ENCODE peak calls at places on chromosomes 6 and 20, in nine cellular contexts. Q is ovary, K is stomach, H is heart left ventricle, N is H54, F is tibial nerve, G is uterus, C is IMR-90, E is A549. R is an unnamed sample.

GRCh38 chr6:3616565-3617176 is 134.8 kb downstream of the PXDC1 start:
- DNase-seq in Q (no peak), E (no peak), G (no peak), F (no peak), H (no peak), C (no peak), K (no peak), N (no peak), R (no peak)

GRCh38 chr6:84773431-84774173 is 9.2 kb upstream of the TBX18 start:
- DNase-seq in H (peak), E (peak), C (no peak), K (no peak), Q (no peak), G (no peak), N (no peak), F (peak), R (no peak)

GRCh38 chr6:24004062-24004461 is 122.0 kb upstream of the NRSN1 start:
- DNase-seq in F (no peak), E (no peak), K (no peak), Q (no peak), H (peak), C (no peak), N (no peak), G (no peak), R (no peak)

GRCh38 chr20:9427977-9428607 is 86.3 kb upstream of the LAMP5 start:
- DNase-seq in K (no peak), N (no peak), E (no peak), F (no peak), G (no peak), H (no peak), Q (no peak), C (no peak), R (no peak)

GRCh38 chr6:41464481-41464880 is 81.7 kb upstream of the FOXP4 start:
- DNase-seq in F (no peak), N (peak), K (no peak), H (no peak), G (no peak), E (no peak), C (peak), Q (no peak), R (no peak)

GRCh38 chr6:159093608-159094443 is 49.0 kb upstream of the TAGAP start:
- DNase-seq in K (no peak), G (no peak), C (no peak), N (no peak), H (no peak), F (no peak), Q (no peak), E (no peak), R (no peak)

GRCh38 chr6:170480045-170480714 is 72.9 kb downstream of the PSMB1 start:
- DNase-seq in N (no peak), E (no peak), G (no peak), H (peak), Q (peak), K (peak), F (no peak), C (peak), R (no peak)

GRCh38 chr20:46139243-46139889 is 21.3 kb downstream of the CD40 start:
- DNase-seq in Q (peak), C (no peak), E (no peak), F (no peak), G (no peak), N (no peak), K (no peak), H (no peak), R (no peak)

GRCh38 chr6:125019873-125020272 is 57.6 kb downstream of the RNF217 start:
- DNase-seq in H (no peak), Q (no peak), C (no peak), N (no peak), G (no peak), K (no peak), F (no peak), E (no peak), R (no peak)

GRCh38 chr20:47139934-47140333 is 216.6 kb downstream of the ZMYND8 start:
- DNase-seq in F (no peak), K (peak), Q (no peak), H (no peak), N (no peak), G (no peak), E (peak), C (no peak), R (no peak)

GRCh38 chr20:23129256-23129655 is 43.1 kb upstream of the CD93 start:
- DNase-seq in Q (no peak), F (no peak), E (no peak), H (no peak), K (no peak), C (no peak), G (no peak), N (no peak), R (no peak)

GRCh38 chr6:135555550-135555949 is 58.0 kb upstream of the AHI1 start:
- DNase-seq in N (no peak), E (no peak), Q (no peak), G (no peak), F (no peak), C (no peak), H (no peak), K (no peak), R (no peak)

GRCh38 chr20:3041818-3042504 is 1.5 kb upstream of the GNRH2 start:
- DNase-seq in F (no peak), Q (peak), G (no peak), K (no peak), E (no peak), C (peak), H (no peak), N (no peak), R (no peak)

GRCh38 chr20:35443003-35443402 is 5.0 kb upstream of the GDF5 start:
- DNase-seq in F (no peak), E (no peak), H (no peak), C (peak), Q (no peak), G (no peak), K (no peak), N (peak), R (no peak)

GRCh38 chr6:158818008-158818579 is 1.1 kb downstream of the EZR start:
- DNase-seq in Q (peak), G (peak), E (peak), C (peak), F (peak), K (peak), N (peak), H (peak), R (peak)

DNA sequence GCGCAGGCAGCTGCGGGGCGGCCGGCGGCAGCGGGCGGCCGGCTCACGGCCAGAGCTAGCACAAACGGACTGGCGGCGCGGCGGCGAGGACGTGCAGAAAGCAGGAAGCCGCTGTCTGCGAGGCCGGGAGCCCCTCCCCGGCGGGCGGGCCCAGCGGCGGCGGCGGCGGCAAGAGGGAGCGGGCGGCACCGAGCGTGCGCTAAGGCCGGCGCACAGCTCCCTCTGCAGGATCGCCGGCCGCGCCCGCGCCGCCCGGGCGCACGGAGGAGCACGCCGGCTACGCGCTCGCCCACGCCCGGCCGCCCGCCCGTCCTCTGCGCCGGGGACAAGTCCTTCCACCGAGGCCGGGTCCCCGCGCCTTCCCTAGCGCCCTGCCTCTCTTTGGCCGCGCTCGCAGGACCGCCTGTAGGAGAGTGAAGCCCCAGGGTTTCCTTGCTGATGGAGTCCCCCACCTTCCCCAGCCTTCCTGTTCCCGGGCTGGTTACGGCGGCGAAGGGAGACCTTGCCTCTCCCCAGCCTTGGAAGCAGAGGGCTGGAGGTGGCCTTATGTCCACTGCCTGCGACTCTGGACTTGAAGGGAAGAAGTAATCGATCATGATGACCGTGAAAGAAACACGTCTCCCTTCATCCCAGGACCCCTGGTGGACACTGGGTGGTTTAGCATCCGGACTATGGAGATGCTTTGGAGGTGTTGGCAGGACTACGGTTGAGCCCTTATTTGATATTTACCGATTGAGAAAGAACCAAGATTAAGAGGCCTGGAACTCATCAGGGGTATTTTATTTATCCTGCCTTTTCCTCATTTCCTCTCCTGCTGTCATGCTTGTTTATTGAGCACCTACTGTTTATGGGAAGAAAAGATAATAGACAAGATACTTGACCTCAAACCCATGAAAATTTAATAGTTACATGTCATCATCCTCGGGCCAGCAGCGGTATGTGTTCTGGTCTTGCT is at the start of gene PREP:
- DNase-seq in G (peak), K (peak), H (peak), C (peak), E (peak), N (peak), Q (peak), F (peak), R (peak)
- TF ChIP-seq POLR2A in G (peak), K (no peak), H (peak), C (peak), E (peak), N (peak), Q (no peak), F (peak), R (no peak)

GRCh38 chr6:28161410-28162079 is 19.9 kb downstream of the ZKSCAN8 start:
- DNase-seq in G (peak), Q (peak), E (peak), N (peak), C (peak), H (peak), K (peak), F (peak), R (peak)
- TF ChIP-seq POLR2A in G (no peak), Q (no peak), E (no peak), N (peak), C (peak), H (peak), K (no peak), F (no peak), R (peak)

GRCh38 chr6:63448229-63448628 is 124.1 kb upstream of the LOC128125822 start:
- DNase-seq in K (no peak), G (no peak), E (peak), N (no peak), Q (no peak), H (no peak), F (no peak), C (no peak), R (no peak)
- TF ChIP-seq POLR2A in K (no peak), G (no peak), E (no peak), N (no peak), Q (no peak), H (no peak), F (no peak), C (no peak), R (no peak)

GRCh38 chr6:63576147-63576772 is 4.0 kb downstream of the LOC128125822 start:
- DNase-seq in N (no peak), Q (no peak), G (no peak), K (no peak), H (no peak), F (no peak), C (no peak), E (no peak), R (no peak)
- TF ChIP-seq POLR2A in N (no peak), Q (no peak), G (no peak), K (no peak), H (no peak), F (no peak), C (no peak), E (no peak), R (no peak)

R was measured in GM12891.